ENCODE peak calls at places on chromosomes 7 and 10, in ten cellular contexts. Z, M, W, C, D, R, I, U, L and X are unnamed samples.

GRCh38 chr10:92847185-92847864 is 995 bp upstream of the EXOC6 start:
- DNase-seq in I (no peak), M (peak), U (no peak), R (no peak), D (no peak), C (no peak), Z (no peak), W (no peak), L (no peak), X (no peak)

GRCh38 chr10:112802411-112803060 is 147.5 kb upstream of the TCF7L2 start:
- DNase-seq in C (no peak), M (no peak), D (no peak), I (no peak), W (no peak), L (no peak), U (no peak), Z (no peak), R (no peak), X (no peak)

GRCh38 chr10:132576671-132577349 is 39.2 kb downstream of the INPP5A start:
- DNase-seq in C (no peak), M (no peak), I (no peak), R (no peak), D (no peak), Z (no peak), U (no peak), L (no peak), W (no peak), X (no peak)

GRCh38 chr7:150656047-150656446 is 23.9 kb upstream of the GIMAP6 start:
- DNase-seq in L (no peak), Z (no peak), M (no peak), C (no peak), I (no peak), W (no peak), U (no peak), R (no peak), D (no peak), X (no peak)

GRCh38 chr7:102415685-102416225 is 17.6 kb upstream of the ORAI2 start:
- DNase-seq in R (no peak), C (peak), Z (no peak), W (peak), I (peak), U (no peak), D (no peak), M (no peak), L (peak), X (no peak)

GRCh38 chr10:35843524-35844171 is 201.6 kb upstream of the FZD8 start:
- DNase-seq in L (peak), I (peak), D (no peak), Z (peak), R (no peak), M (no peak), U (no peak), C (no peak), W (no peak), X (no peak)

GRCh38 chr7:96300487-96300886 is 21.4 kb downstream of the SLC25A13 start:
- DNase-seq in C (no peak), M (peak), Z (no peak), U (no peak), D (no peak), I (no peak), W (no peak), L (no peak), R (no peak), X (no peak)

GRCh38 chr7:66239467-66239856 is 34.3 kb downstream of the TPST1 start:
- DNase-seq in D (no peak), I (no peak), W (no peak), C (no peak), R (no peak), Z (no peak), L (no peak), U (no peak), M (no peak), X (no peak)

GRCh38 chr10:71719042-71719441 is 536 bp downstream of the C10orf105 start:
- DNase-seq in W (no peak), U (no peak), D (no peak), Z (no peak), C (no peak), M (no peak), R (no peak), I (peak), L (no peak), X (no peak)

GRCh38 chr7:132077986-132078385 is 498.3 kb downstream of the PLXNA4 start:
- DNase-seq in C (no peak), L (no peak), W (peak), M (no peak), R (no peak), Z (no peak), U (no peak), D (peak), I (no peak), X (no peak)

GRCh38 chr10:500876-501275 is 188.6 kb downstream of the DIP2C start:
- DNase-seq in M (no peak), L (peak), I (peak), Z (no peak), W (no peak), R (no peak), U (no peak), D (peak), C (peak), X (no peak)

GRCh38 chr10:114401195-114401741 is 3.0 kb downstream of the AFAP1L2 start:
- DNase-seq in D (peak), I (no peak), C (no peak), U (no peak), R (no peak), L (no peak), Z (peak), M (no peak), W (peak), X (no peak)

GRCh38 chr10:13865758-13866491 is 279.2 kb downstream of the PRPF18 start:
- DNase-seq in M (no peak), D (peak), L (peak), Z (no peak), C (no peak), I (no peak), W (no peak), U (no peak), R (no peak), X (no peak)

GRCh38 chr7:101813414-101814019 is 3.9 kb upstream of the CUX1 start:
- DNase-seq in I (no peak), M (no peak), U (no peak), C (no peak), L (no peak), W (no peak), Z (no peak), D (peak), R (no peak), X (no peak)

GRCh38 chr7:128796325-128796724 is 4.6 kb downstream of the CCDC136 start:
- DNase-seq in C (no peak), I (no peak), D (no peak), U (no peak), W (no peak), Z (no peak), L (peak), M (no peak), R (no peak), X (no peak)

GRCh38 chr7:46586406-46586805 is 665.3 kb upstream of the IGFBP3 start:
- DNase-seq in D (no peak), Z (no peak), I (no peak), C (no peak), M (no peak), R (no peak), W (no peak), U (no peak), L (no peak), X (no peak)

GRCh38 chr10:6841746-6842145 is 261.7 kb upstream of the PRKCQ start:
- DNase-seq in Z (no peak), L (no peak), M (no peak), R (no peak), W (no peak), I (no peak), D (no peak), U (no peak), C (no peak), X (no peak)

GRCh38 chr7:148772297-148773089 is 73.8 kb downstream of the CUL1 start:
- DNase-seq in C (no peak), D (no peak), M (no peak), U (no peak), I (no peak), W (no peak), R (no peak), Z (no peak), L (peak), X (no peak)

GRCh38 chr10:86113044-86113443 is 253.6 kb downstream of the GRID1 start:
- DNase-seq in W (no peak), I (no peak), C (no peak), L (no peak), U (no peak), R (no peak), Z (no peak), D (no peak), M (no peak), X (no peak)

GRCh38 chr7:14275346-14275745 is 285.9 kb upstream of the ETV1 start:
- DNase-seq in Z (no peak), U (no peak), M (no peak), L (no peak), I (no peak), W (no peak), C (no peak), R (no peak), D (no peak), X (no peak)

GRCh38 chr7:45812946-45813345 is 59.9 kb downstream of the CCDC201 start:
- DNase-seq in W (no peak), M (no peak), C (no peak), D (no peak), R (no peak), U (no peak), L (no peak), Z (no peak), I (no peak), X (no peak)

GRCh38 chr7:30162133-30162532 is 27.3 kb downstream of the MTURN start:
- DNase-seq in Z (no peak), W (no peak), U (no peak), C (no peak), R (no peak), M (no peak), D (no peak), I (no peak), L (no peak), X (no peak)

GRCh38 chr10:43049081-43049551 is 27.8 kb upstream of the RET start:
- DNase-seq in D (peak), U (no peak), R (no peak), I (no peak), M (no peak), W (peak), Z (no peak), C (peak), L (no peak), X (no peak)

GRCh38 chr10:115295213-115295805 is 202.1 kb downstream of the ATRNL1 start:
- DNase-seq in I (peak), L (no peak), C (no peak), M (no peak), R (no peak), Z (no peak), W (no peak), U (no peak), D (no peak), X (no peak)

GRCh38 chr10:100998991-100999741 is 442 bp upstream of the LZTS2 start:
- DNase-seq in I (peak), L (peak), W (peak), R (peak), M (peak), Z (peak), D (peak), U (no peak), C (peak), X (peak)

GRCh38 chr7:77727936-77728701 is 31.9 kb downstream of the RSBN1L start:
- DNase-seq in D (no peak), U (no peak), W (no peak), C (no peak), R (no peak), Z (no peak), L (peak), M (peak), I (no peak), X (no peak)

GRCh38 chr7:134613623-134614347 is 32.9 kb upstream of the BPGM start:
- DNase-seq in C (no peak), I (no peak), L (peak), D (no peak), R (no peak), M (no peak), U (no peak), Z (no peak), W (no peak), X (no peak)

GRCh38 chr10:86657396-86658011 is 3.2 kb downstream of the OPN4 start:
- DNase-seq in U (no peak), C (no peak), L (no peak), I (peak), R (no peak), D (peak), Z (no peak), M (no peak), W (peak), X (no peak)

GRCh38 chr10:29344073-29344820 is 55.4 kb downstream of the LYZL1 start:
- DNase-seq in R (no peak), L (peak), D (no peak), I (no peak), U (no peak), C (no peak), M (no peak), W (no peak), Z (no peak), X (no peak)

GRCh38 chr10:110820321-110820814 is 51.4 kb upstream of the PDCD4 start:
- DNase-seq in Z (no peak), D (peak), U (no peak), M (no peak), W (no peak), R (peak), L (peak), C (no peak), I (no peak), X (no peak)

GRCh38 chr10:85786401-85786899 is 580.1 kb downstream of the GRID1 start:
- DNase-seq in W (no peak), D (no peak), M (no peak), C (no peak), R (no peak), I (no peak), U (no peak), Z (no peak), L (no peak), X (no peak)

GRCh38 chr7:137287651-137288258 is 55.8 kb downstream of the PTN start:
- DNase-seq in M (no peak), I (no peak), C (no peak), R (no peak), W (no peak), L (peak), U (no peak), Z (no peak), D (no peak), X (no peak)

GRCh38 chr7:27144799-27145166 is 1.3 kb upstream of the HOXA5 start:
- DNase-seq in Z (no peak), L (no peak), U (no peak), R (no peak), C (no peak), D (peak), I (peak), M (no peak), W (peak), X (no peak)

GRCh38 chr7:27141591-27142561 is 1.6 kb downstream of the HOXA5 start:
- DNase-seq in Z (no peak), C (no peak), U (no peak), W (peak), L (no peak), I (peak), D (no peak), R (no peak), M (peak), X (no peak)

GRCh38 chr7:27142562-27143021 is 889 bp downstream of the HOXA5 start:
- DNase-seq in I (no peak), W (no peak), C (no peak), U (no peak), L (no peak), Z (no peak), R (no peak), D (no peak), M (no peak), X (no peak)

GRCh38 chr7:27143950-27144798 is 693 bp upstream of the HOXA5 start:
- DNase-seq in M (no peak), D (peak), W (peak), R (no peak), Z (no peak), U (no peak), I (peak), C (no peak), L (no peak), X (no peak)

GRCh38 chr7:27143022-27143949 is at the start of gene HOXA5:
- DNase-seq in L (peak), W (peak), I (peak), D (peak), M (peak), U (no peak), Z (peak), C (peak), R (peak), X (no peak)
- TF ChIP-seq POLR2AphosphoS5 in L (peak), W (peak), I (peak), D (peak), M (peak), U (no peak), Z (peak), C (peak), R (peak), X (no peak)

DNA sequence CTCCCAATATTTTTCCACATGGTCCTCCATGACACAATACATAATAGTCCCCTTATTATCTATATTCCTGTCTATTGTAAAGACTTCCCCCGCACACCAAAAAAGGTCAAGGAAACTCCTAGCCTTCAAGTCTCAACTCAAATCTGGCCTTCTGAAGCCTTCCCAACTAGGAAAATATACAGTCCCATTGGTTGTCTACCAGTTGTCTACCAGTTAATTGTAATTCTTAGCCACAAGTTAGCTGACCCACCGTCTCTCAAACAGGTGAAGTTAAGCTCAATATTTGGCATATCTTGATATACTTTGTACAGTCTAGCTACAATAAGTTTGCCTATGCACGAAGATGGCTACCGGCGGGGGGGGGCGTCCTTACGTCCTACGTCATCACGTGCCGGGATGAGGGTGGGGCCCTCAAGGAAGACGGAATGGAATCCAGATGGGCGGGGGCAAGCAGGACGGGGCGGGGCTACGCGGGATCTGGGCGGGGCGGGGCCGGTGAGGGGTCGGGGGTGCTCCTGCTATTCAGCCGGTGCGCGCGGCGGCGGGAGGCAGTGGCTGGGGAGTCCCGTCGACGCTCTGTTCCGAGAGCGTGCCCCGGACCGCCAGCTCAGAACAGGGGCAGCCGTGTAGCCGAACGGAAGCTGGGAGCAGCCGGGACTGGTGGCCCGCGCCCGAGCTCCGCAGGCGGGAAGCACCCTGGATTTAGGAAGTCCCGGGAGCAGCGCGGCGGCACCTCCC is at the start of gene AHR:
- DNase-seq in D (peak), I (peak), W (peak), M (peak), L (peak), C (peak), Z (peak), R (peak), U (peak), X (peak)
- TF ChIP-seq POLR2A in D (peak), I (peak), W (peak), M (peak), L (peak), C (peak), Z (no peak), R (peak), U (peak), X (peak)

DNA sequence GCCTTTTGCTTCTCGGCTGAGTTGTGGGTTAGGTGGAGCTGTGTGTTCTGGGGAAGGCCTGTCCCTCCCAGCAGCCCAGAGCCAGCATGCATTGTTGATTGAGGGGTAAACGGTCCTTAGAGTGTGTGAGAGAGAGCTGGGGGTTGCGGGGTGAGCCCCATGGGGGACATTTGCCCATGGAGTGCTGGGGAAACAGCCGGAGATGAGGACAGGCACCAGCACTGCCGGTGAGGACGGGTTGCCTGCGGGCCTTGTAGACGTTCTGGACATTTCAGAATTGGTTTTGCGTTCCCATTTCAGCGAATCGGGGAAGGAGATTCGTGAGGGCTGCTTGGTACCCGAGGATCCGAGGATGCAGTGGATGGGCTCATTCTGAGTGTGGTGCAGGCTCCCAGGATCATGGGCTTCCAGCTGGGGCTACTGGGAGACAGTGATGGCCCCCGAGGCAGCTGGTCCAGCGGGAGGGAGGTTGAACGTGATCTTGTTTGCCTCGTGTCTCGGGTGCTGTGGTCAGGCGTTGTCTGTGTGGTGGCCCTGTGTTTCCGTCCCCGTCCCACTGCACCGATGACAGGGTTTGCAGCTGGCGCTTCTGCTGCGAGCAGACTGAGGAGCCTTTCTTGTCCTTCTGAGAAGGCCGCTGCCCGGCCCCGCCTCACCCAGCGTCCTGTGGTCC is 113.9 kb downstream of the CYTH3 start:
- DNase-seq in L (no peak), D (peak), U (no peak), W (no peak), I (no peak), R (no peak), M (no peak), C (no peak), Z (no peak), X (no peak)
- TF ChIP-seq POLR2AphosphoS5 in L (no peak), D (no peak), U (no peak), W (no peak), I (peak), R (no peak), M (no peak), C (no peak), Z (no peak), X (no peak)

DNA sequence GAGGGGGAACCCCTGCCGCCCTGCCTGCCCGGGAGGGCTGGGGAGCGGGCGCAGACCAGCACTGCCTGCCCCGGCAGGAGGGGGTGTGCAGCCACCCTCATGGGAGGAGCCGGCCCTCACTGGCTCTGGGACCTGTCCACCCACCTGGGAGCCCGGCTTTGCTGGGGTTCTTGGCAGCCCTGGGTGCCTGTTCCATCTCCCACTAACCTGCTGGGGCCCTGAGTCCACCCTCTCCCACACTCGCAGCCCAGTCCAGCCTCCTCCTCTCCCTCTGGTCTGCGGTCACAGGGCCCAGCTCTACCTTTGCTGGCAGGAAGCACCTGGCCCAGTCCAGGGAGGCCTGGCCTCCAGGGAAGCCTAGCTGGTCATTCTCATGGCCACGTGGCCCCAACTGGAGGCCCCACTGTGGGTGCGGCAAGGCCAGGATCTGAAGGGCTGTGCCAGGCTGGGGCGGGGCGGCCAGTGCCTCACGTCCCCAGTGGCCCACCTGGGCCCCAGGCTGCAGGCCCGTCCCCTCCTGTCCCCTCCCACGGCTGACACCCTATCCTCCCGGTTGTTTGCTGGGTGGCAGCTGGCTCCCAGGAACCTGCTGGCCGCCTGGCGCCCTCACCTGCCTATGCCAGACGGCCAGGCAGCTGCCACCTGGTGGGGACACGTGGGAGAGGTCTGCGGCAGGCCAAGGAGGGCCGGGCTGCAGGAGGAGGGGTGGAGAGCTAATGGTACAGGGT is at the start of gene TMEM184A:
- DNase-seq in M (peak), Z (peak), R (peak), W (peak), L (no peak), U (no peak), C (peak), D (no peak), I (no peak), X (no peak)
- TF ChIP-seq POLR2A in M (peak), Z (no peak), R (peak), W (peak), L (no peak), U (no peak), C (no peak), D (no peak), I (no peak), X (no peak)

DNA sequence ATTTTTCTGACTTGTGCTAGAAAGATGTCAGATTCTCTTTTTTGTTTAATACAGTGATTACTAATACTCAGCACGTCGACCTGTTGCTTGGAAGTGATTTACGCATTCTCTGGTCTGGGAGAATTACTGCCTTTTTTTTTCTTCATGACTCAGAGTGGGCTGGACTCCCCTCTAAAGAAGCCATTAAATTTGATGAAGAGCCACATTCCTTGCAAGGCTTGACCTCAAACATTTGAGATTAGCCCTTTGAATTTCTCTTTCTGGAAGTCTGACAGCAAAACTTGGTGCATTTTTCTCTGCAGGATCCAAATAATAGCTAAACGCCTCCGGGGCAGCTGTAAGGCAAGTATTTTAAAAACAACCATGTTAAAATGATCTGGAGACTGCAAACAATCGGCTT is 171.6 kb downstream of the GALNT17 start:
- DNase-seq in W (no peak), C (no peak), I (no peak), D (no peak), Z (no peak), M (no peak), L (no peak), U (no peak), R (no peak), X (no peak)
- TF ChIP-seq POLR2AphosphoS5 in W (no peak), C (no peak), I (no peak), D (no peak), Z (no peak), M (no peak), L (no peak), U (no peak), R (no peak), X (no peak)